ENCODE peak calls at places on chromosomes 3 and 15, in nine cellular contexts. One of them, this sample, is unnamed.

GRCh38 chr3:176767385-176767784 is 429.9 kb downstream of the TBL1XR1 start:
- DNase-seq in uterus: no peak
- DNase-seq in transverse colon: no peak
- DNase-seq in GM12878: no peak
- DNase-seq in stomach: peak
- DNase-seq in fibroblast of lung: peak
- DNase-seq in A549: no peak
- DNase-seq in CD8-positive, alpha-beta T cell: no peak
- DNase-seq in CD8-positive, alpha-beta memory T cell: no peak
- DNase-seq in this sample: no peak

GRCh38 chr3:146159037-146159436 is 1.9 kb downstream of the PLOD2 start:
- DNase-seq in uterus: no peak
- DNase-seq in transverse colon: no peak
- DNase-seq in GM12878: no peak
- DNase-seq in stomach: no peak
- DNase-seq in fibroblast of lung: peak
- DNase-seq in A549: no peak
- DNase-seq in CD8-positive, alpha-beta T cell: no peak
- DNase-seq in CD8-positive, alpha-beta memory T cell: no peak
- DNase-seq in this sample: no peak

GRCh38 chr15:67003586-67003985 is 61.8 kb upstream of the SMAD3 start:
- DNase-seq in uterus: no peak
- DNase-seq in transverse colon: no peak
- DNase-seq in GM12878: no peak
- DNase-seq in stomach: no peak
- DNase-seq in fibroblast of lung: peak
- DNase-seq in A549: peak
- DNase-seq in CD8-positive, alpha-beta T cell: no peak
- DNase-seq in CD8-positive, alpha-beta memory T cell: no peak
- DNase-seq in this sample: no peak

GRCh38 chr3:41477399-41478014 is 278.2 kb downstream of the CTNNB1 start:
- DNase-seq in uterus: no peak
- DNase-seq in transverse colon: no peak
- DNase-seq in GM12878: no peak
- DNase-seq in stomach: no peak
- DNase-seq in fibroblast of lung: no peak
- DNase-seq in A549: no peak
- DNase-seq in CD8-positive, alpha-beta T cell: no peak
- DNase-seq in CD8-positive, alpha-beta memory T cell: no peak
- DNase-seq in this sample: no peak

GRCh38 chr15:40511472-40512133 is 40.8 kb downstream of the CHST14 start:
- DNase-seq in uterus: peak
- DNase-seq in transverse colon: peak
- DNase-seq in GM12878: no peak
- DNase-seq in stomach: peak
- DNase-seq in fibroblast of lung: peak
- DNase-seq in A549: peak
- DNase-seq in CD8-positive, alpha-beta T cell: no peak
- DNase-seq in CD8-positive, alpha-beta memory T cell: no peak
- DNase-seq in this sample: no peak

GRCh38 chr3:191356586-191357439 is 26.5 kb upstream of the UTS2B start:
- DNase-seq in uterus: peak
- DNase-seq in transverse colon: no peak
- DNase-seq in GM12878: no peak
- DNase-seq in stomach: peak
- DNase-seq in fibroblast of lung: peak
- DNase-seq in A549: no peak
- DNase-seq in CD8-positive, alpha-beta T cell: no peak
- DNase-seq in CD8-positive, alpha-beta memory T cell: no peak
- DNase-seq in this sample: no peak

GRCh38 chr3:60610441-60611112 is 640.7 kb downstream of the FHIT start:
- DNase-seq in uterus: peak
- DNase-seq in transverse colon: peak
- DNase-seq in GM12878: no peak
- DNase-seq in stomach: peak
- DNase-seq in fibroblast of lung: peak
- DNase-seq in A549: no peak
- DNase-seq in CD8-positive, alpha-beta T cell: no peak
- DNase-seq in CD8-positive, alpha-beta memory T cell: no peak
- DNase-seq in this sample: no peak

GRCh38 chr3:83873550-83873949 is 1085.2 kb upstream of the CADM2 start:
- DNase-seq in uterus: no peak
- DNase-seq in transverse colon: no peak
- DNase-seq in GM12878: no peak
- DNase-seq in stomach: no peak
- DNase-seq in fibroblast of lung: peak
- DNase-seq in A549: no peak
- DNase-seq in CD8-positive, alpha-beta T cell: no peak
- DNase-seq in CD8-positive, alpha-beta memory T cell: no peak
- DNase-seq in this sample: no peak

GRCh38 chr3:136898549-136898948 is 36.5 kb downstream of the NCK1 start:
- DNase-seq in uterus: no peak
- DNase-seq in transverse colon: no peak
- DNase-seq in GM12878: no peak
- DNase-seq in stomach: no peak
- DNase-seq in fibroblast of lung: no peak
- DNase-seq in A549: no peak
- DNase-seq in CD8-positive, alpha-beta T cell: no peak
- DNase-seq in CD8-positive, alpha-beta memory T cell: no peak
- DNase-seq in this sample: no peak

GRCh38 chr3:48930590-48930989 is 11.9 kb downstream of the ARIH2 start:
- DNase-seq in uterus: no peak
- DNase-seq in transverse colon: no peak
- DNase-seq in GM12878: no peak
- DNase-seq in stomach: no peak
- DNase-seq in fibroblast of lung: no peak
- DNase-seq in A549: no peak
- DNase-seq in CD8-positive, alpha-beta T cell: no peak
- DNase-seq in CD8-positive, alpha-beta memory T cell: no peak
- DNase-seq in this sample: no peak

GRCh38 chr3:48929358-48930035 is 10.9 kb downstream of the ARIH2 start:
- DNase-seq in uterus: no peak
- DNase-seq in transverse colon: no peak
- DNase-seq in GM12878: no peak
- DNase-seq in stomach: no peak
- DNase-seq in fibroblast of lung: peak
- DNase-seq in A549: no peak
- DNase-seq in CD8-positive, alpha-beta T cell: no peak
- DNase-seq in CD8-positive, alpha-beta memory T cell: no peak
- DNase-seq in this sample: no peak

GRCh38 chr3:48927928-48928327 is 9.3 kb downstream of the ARIH2 start:
- DNase-seq in uterus: no peak
- DNase-seq in transverse colon: no peak
- DNase-seq in GM12878: no peak
- DNase-seq in stomach: no peak
- DNase-seq in fibroblast of lung: no peak
- DNase-seq in A549: no peak
- DNase-seq in CD8-positive, alpha-beta T cell: no peak
- DNase-seq in CD8-positive, alpha-beta memory T cell: no peak
- DNase-seq in this sample: no peak

GRCh38 chr3:48928679-48929078 is 10.0 kb downstream of the ARIH2 start:
- DNase-seq in uterus: no peak
- DNase-seq in transverse colon: no peak
- DNase-seq in GM12878: no peak
- DNase-seq in stomach: no peak
- DNase-seq in fibroblast of lung: peak
- DNase-seq in A549: no peak
- DNase-seq in CD8-positive, alpha-beta T cell: no peak
- DNase-seq in CD8-positive, alpha-beta memory T cell: no peak
- DNase-seq in this sample: no peak

GRCh38 chr3:48926425-48927392 is 8.1 kb downstream of the ARIH2 start:
- DNase-seq in uterus: no peak
- DNase-seq in transverse colon: peak
- DNase-seq in GM12878: no peak
- DNase-seq in stomach: no peak
- DNase-seq in fibroblast of lung: no peak
- DNase-seq in A549: no peak
- DNase-seq in CD8-positive, alpha-beta T cell: no peak
- DNase-seq in CD8-positive, alpha-beta memory T cell: no peak
- DNase-seq in this sample: no peak
- H3K27ac ChIP-seq in uterus: no peak
- H3K27ac ChIP-seq in transverse colon: no peak
- H3K27ac ChIP-seq in GM12878: peak
- H3K27ac ChIP-seq in stomach: no peak
- H3K27ac ChIP-seq in fibroblast of lung: no peak
- H3K27ac ChIP-seq in A549: no peak
- H3K27ac ChIP-seq in CD8-positive, alpha-beta T cell: no peak
- H3K27ac ChIP-seq in CD8-positive, alpha-beta memory T cell: no peak
- H3K27ac ChIP-seq in this sample: no peak

DNA sequence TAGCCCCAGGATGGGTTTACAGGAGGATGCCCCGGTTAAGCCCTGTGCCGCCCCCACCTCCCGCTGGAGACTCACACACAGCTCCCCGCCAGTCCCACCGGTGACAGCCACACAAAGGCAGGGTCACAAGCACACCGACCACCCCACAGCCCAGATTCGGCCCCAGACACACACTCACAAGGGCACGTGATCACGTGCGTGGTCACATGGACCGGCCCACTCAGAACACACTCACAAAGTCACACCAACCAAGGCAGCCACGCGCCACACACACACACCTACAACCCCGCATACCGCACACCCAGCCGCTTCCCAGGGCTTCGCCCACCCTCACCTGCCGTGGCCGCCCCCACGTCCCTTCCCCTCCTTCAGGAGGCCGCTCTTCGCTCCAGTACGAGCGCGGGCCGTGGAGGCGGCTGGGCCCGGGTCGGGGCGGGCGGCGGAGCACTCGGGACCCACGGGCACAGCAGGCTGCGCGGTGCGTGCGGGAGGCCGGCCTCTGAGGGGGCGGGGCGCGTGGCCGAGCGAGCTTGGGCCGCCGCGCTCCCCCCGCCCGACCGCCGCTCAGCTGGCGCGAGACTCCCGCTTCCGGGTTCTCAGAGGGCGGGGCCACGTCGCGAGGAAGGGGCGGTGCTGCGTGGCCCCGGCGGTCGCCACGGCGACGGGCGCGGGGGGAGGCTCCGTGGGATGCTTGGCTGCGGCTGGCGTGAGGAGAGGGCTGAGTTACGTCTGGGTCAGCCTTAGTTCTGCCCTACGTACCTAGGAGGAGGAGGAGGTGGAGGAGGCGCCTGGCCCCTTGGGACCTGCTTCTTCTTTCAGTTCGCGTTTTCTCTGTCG is at the start of gene SPG21:
- DNase-seq in uterus: peak
- DNase-seq in transverse colon: peak
- DNase-seq in GM12878: peak
- DNase-seq in stomach: peak
- DNase-seq in fibroblast of lung: peak
- DNase-seq in A549: peak
- DNase-seq in CD8-positive, alpha-beta T cell: peak
- DNase-seq in CD8-positive, alpha-beta memory T cell: peak
- DNase-seq in this sample: peak
- H3K27ac ChIP-seq in uterus: peak
- H3K27ac ChIP-seq in transverse colon: peak
- H3K27ac ChIP-seq in GM12878: peak
- H3K27ac ChIP-seq in stomach: peak
- H3K27ac ChIP-seq in fibroblast of lung: peak
- H3K27ac ChIP-seq in A549: peak
- H3K27ac ChIP-seq in CD8-positive, alpha-beta T cell: peak
- H3K27ac ChIP-seq in CD8-positive, alpha-beta memory T cell: peak
- H3K27ac ChIP-seq in this sample: peak

DNA sequence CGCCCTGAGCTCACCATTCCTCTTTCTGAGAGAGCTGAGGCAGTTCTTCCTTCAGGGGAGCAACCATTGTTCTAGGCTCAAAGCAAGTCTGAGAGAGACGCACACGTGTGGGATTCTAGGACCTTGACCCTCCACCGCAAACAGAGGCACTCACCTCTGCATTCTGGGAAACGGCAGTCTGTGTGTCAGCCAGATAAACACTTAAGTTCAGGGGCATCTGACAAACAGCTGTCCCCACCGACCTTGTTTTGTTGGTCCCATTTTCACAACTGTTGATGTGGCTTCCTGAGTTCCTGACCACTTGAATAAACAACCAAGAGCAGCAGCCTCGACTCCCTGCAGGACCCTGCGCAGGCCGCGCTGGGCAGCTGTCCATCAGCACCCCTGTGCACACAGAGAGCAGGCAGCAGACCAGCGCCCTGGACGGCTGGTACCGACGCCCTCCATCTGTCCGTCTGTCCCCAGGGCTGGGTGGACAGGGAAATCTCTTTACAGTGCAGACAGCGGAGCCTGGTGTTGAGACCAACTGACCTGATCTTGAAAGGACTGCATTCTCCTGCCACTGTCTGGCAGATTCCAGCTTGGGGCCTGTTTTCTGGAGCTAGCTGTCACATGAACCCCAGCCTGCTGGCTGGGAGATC is 64.1 kb downstream of the FAM43A start:
- DNase-seq in uterus: no peak
- DNase-seq in transverse colon: no peak
- DNase-seq in GM12878: no peak
- DNase-seq in stomach: no peak
- DNase-seq in fibroblast of lung: no peak
- DNase-seq in A549: no peak
- DNase-seq in CD8-positive, alpha-beta T cell: no peak
- DNase-seq in CD8-positive, alpha-beta memory T cell: no peak
- DNase-seq in this sample: no peak
- H3K27ac ChIP-seq in uterus: no peak
- H3K27ac ChIP-seq in transverse colon: no peak
- H3K27ac ChIP-seq in GM12878: no peak
- H3K27ac ChIP-seq in stomach: no peak
- H3K27ac ChIP-seq in fibroblast of lung: no peak
- H3K27ac ChIP-seq in A549: no peak
- H3K27ac ChIP-seq in CD8-positive, alpha-beta T cell: no peak
- H3K27ac ChIP-seq in CD8-positive, alpha-beta memory T cell: no peak
- H3K27ac ChIP-seq in this sample: no peak

GRCh38 chr3:119160361-119160760 is 13.0 kb upstream of the UPK1B start:
- DNase-seq in uterus: no peak
- DNase-seq in transverse colon: no peak
- DNase-seq in GM12878: no peak
- DNase-seq in stomach: no peak
- DNase-seq in fibroblast of lung: no peak
- DNase-seq in A549: no peak
- DNase-seq in CD8-positive, alpha-beta T cell: no peak
- DNase-seq in CD8-positive, alpha-beta memory T cell: no peak
- DNase-seq in this sample: no peak

GRCh38 chr3:119156868-119157267 is 10.9 kb downstream of the TEX55 start:
- DNase-seq in uterus: no peak
- DNase-seq in transverse colon: no peak
- DNase-seq in GM12878: no peak
- DNase-seq in stomach: no peak
- DNase-seq in fibroblast of lung: no peak
- DNase-seq in A549: no peak
- DNase-seq in CD8-positive, alpha-beta T cell: no peak
- DNase-seq in CD8-positive, alpha-beta memory T cell: no peak
- DNase-seq in this sample: no peak

GRCh38 chr3:119160815-119161214 is 12.6 kb upstream of the UPK1B start:
- DNase-seq in uterus: no peak
- DNase-seq in transverse colon: no peak
- DNase-seq in GM12878: no peak
- DNase-seq in stomach: no peak
- DNase-seq in fibroblast of lung: no peak
- DNase-seq in A549: no peak
- DNase-seq in CD8-positive, alpha-beta T cell: no peak
- DNase-seq in CD8-positive, alpha-beta memory T cell: no peak
- DNase-seq in this sample: no peak

DNA sequence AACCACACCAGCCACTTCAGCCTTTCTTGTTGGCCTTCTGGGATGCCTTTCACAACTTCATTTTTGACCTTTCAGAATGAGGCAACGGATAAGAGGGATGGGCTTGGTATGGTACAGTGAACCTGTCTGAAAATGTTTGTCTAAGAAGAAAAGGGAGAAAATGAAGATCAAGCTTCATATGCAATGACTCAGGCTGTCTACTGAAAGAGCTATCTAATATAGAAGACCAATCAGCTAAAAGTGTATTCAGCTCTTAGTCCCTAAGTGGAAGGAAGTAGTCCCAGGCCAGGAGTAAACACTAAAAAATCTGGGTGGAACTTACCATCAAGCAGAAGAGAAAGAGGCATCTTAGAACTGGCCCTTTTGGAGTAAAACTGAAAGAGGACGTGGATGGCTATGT is 12.2 kb upstream of the UPK1B start:
- DNase-seq in uterus: no peak
- DNase-seq in transverse colon: no peak
- DNase-seq in GM12878: no peak
- DNase-seq in stomach: no peak
- DNase-seq in fibroblast of lung: no peak
- DNase-seq in A549: no peak
- DNase-seq in CD8-positive, alpha-beta T cell: no peak
- DNase-seq in CD8-positive, alpha-beta memory T cell: no peak
- DNase-seq in this sample: no peak
- H3K27ac ChIP-seq in uterus: no peak
- H3K27ac ChIP-seq in transverse colon: no peak
- H3K27ac ChIP-seq in GM12878: no peak
- H3K27ac ChIP-seq in stomach: no peak
- H3K27ac ChIP-seq in fibroblast of lung: no peak
- H3K27ac ChIP-seq in A549: peak
- H3K27ac ChIP-seq in CD8-positive, alpha-beta T cell: no peak
- H3K27ac ChIP-seq in CD8-positive, alpha-beta memory T cell: no peak
- H3K27ac ChIP-seq in this sample: no peak